ENCODE peak calls at places on chromosomes 13 and 19, in nine cellular contexts. One of them, this sample, is unnamed.

GRCh38 chr13:99007414-99007986 is 29.6 kb upstream of the DOCK9 start:
- DNase-seq in A549: no peak
- DNase-seq in uterus: no peak
- DNase-seq in endothelial cell of umbilical vein: no peak
- DNase-seq in NB4: no peak
- DNase-seq in body of pancreas: no peak
- DNase-seq in spleen: no peak
- DNase-seq in Peyer's patch: no peak
- DNase-seq in esophagus squamous epithelium: no peak
- DNase-seq in this sample: no peak

GRCh38 chr19:51194527-51195315 is 30.2 kb upstream of the CD33 start:
- DNase-seq in A549: no peak
- DNase-seq in uterus: no peak
- DNase-seq in endothelial cell of umbilical vein: no peak
- DNase-seq in NB4: peak
- DNase-seq in body of pancreas: no peak
- DNase-seq in spleen: no peak
- DNase-seq in Peyer's patch: no peak
- DNase-seq in esophagus squamous epithelium: no peak
- DNase-seq in this sample: peak

GRCh38 chr19:12772323-12772722 is 3.0 kb downstream of the HOOK2 start:
- DNase-seq in A549: no peak
- DNase-seq in uterus: no peak
- DNase-seq in endothelial cell of umbilical vein: no peak
- DNase-seq in NB4: no peak
- DNase-seq in body of pancreas: no peak
- DNase-seq in spleen: no peak
- DNase-seq in Peyer's patch: no peak
- DNase-seq in esophagus squamous epithelium: no peak
- DNase-seq in this sample: no peak

GRCh38 chr13:29593605-29594297 is 1.7 kb downstream of the SLC7A1 start:
- DNase-seq in A549: no peak
- DNase-seq in uterus: no peak
- DNase-seq in endothelial cell of umbilical vein: no peak
- DNase-seq in NB4: no peak
- DNase-seq in body of pancreas: no peak
- DNase-seq in spleen: no peak
- DNase-seq in Peyer's patch: no peak
- DNase-seq in esophagus squamous epithelium: no peak
- DNase-seq in this sample: no peak

GRCh38 chr13:99859178-99860177 is 112.1 kb downstream of the ZIC5 start:
- DNase-seq in A549: no peak
- DNase-seq in uterus: no peak
- DNase-seq in endothelial cell of umbilical vein: no peak
- DNase-seq in NB4: no peak
- DNase-seq in body of pancreas: no peak
- DNase-seq in spleen: no peak
- DNase-seq in Peyer's patch: no peak
- DNase-seq in esophagus squamous epithelium: no peak
- DNase-seq in this sample: no peak

GRCh38 chr13:99382428-99383133 is 75.4 kb upstream of the GPR183 start:
- DNase-seq in A549: no peak
- DNase-seq in uterus: no peak
- DNase-seq in endothelial cell of umbilical vein: no peak
- DNase-seq in NB4: no peak
- DNase-seq in body of pancreas: no peak
- DNase-seq in spleen: no peak
- DNase-seq in Peyer's patch: peak
- DNase-seq in esophagus squamous epithelium: no peak
- DNase-seq in this sample: no peak

GRCh38 chr19:43639507-43640423 is at the start of gene CADM4:
- DNase-seq in A549: no peak
- DNase-seq in uterus: peak
- DNase-seq in endothelial cell of umbilical vein: no peak
- DNase-seq in NB4: peak
- DNase-seq in body of pancreas: peak
- DNase-seq in spleen: peak
- DNase-seq in Peyer's patch: no peak
- DNase-seq in esophagus squamous epithelium: no peak
- DNase-seq in this sample: no peak

GRCh38 chr19:23098988-23099387 is 17.8 kb upstream of the ZNF730 start:
- DNase-seq in A549: no peak
- DNase-seq in uterus: no peak
- DNase-seq in endothelial cell of umbilical vein: no peak
- DNase-seq in NB4: no peak
- DNase-seq in body of pancreas: no peak
- DNase-seq in spleen: no peak
- DNase-seq in Peyer's patch: no peak
- DNase-seq in esophagus squamous epithelium: no peak
- DNase-seq in this sample: no peak

GRCh38 chr13:67192751-67193150 is 37.4 kb downstream of the PCDH9 start:
- DNase-seq in A549: no peak
- DNase-seq in uterus: no peak
- DNase-seq in endothelial cell of umbilical vein: no peak
- DNase-seq in NB4: no peak
- DNase-seq in body of pancreas: no peak
- DNase-seq in spleen: no peak
- DNase-seq in Peyer's patch: no peak
- DNase-seq in esophagus squamous epithelium: no peak
- DNase-seq in this sample: no peak

GRCh38 chr19:52748336-52748950 is 13.6 kb upstream of the ZNF611 start:
- DNase-seq in A549: no peak
- DNase-seq in uterus: peak
- DNase-seq in endothelial cell of umbilical vein: peak
- DNase-seq in NB4: peak
- DNase-seq in body of pancreas: peak
- DNase-seq in spleen: no peak
- DNase-seq in Peyer's patch: no peak
- DNase-seq in esophagus squamous epithelium: no peak
- DNase-seq in this sample: no peak

GRCh38 chr19:10206226-10206873 is 11.6 kb upstream of the DNMT1 start:
- DNase-seq in A549: no peak
- DNase-seq in uterus: no peak
- DNase-seq in endothelial cell of umbilical vein: no peak
- DNase-seq in NB4: no peak
- DNase-seq in body of pancreas: no peak
- DNase-seq in spleen: no peak
- DNase-seq in Peyer's patch: no peak
- DNase-seq in esophagus squamous epithelium: no peak
- DNase-seq in this sample: no peak

GRCh38 chr13:61362522-61362921 is 53.1 kb downstream of the PCDH20 start:
- DNase-seq in A549: no peak
- DNase-seq in uterus: no peak
- DNase-seq in endothelial cell of umbilical vein: no peak
- DNase-seq in NB4: no peak
- DNase-seq in body of pancreas: no peak
- DNase-seq in spleen: no peak
- DNase-seq in Peyer's patch: no peak
- DNase-seq in esophagus squamous epithelium: no peak
- DNase-seq in this sample: no peak

GRCh38 chr13:29436291-29436690 is 159.2 kb downstream of the SLC7A1 start:
- DNase-seq in A549: no peak
- DNase-seq in uterus: peak
- DNase-seq in endothelial cell of umbilical vein: peak
- DNase-seq in NB4: no peak
- DNase-seq in body of pancreas: no peak
- DNase-seq in spleen: no peak
- DNase-seq in Peyer's patch: no peak
- DNase-seq in esophagus squamous epithelium: no peak
- DNase-seq in this sample: no peak

GRCh38 chr19:19468424-19469050 is 46.8 kb downstream of the TSSK6 start:
- DNase-seq in A549: no peak
- DNase-seq in uterus: no peak
- DNase-seq in endothelial cell of umbilical vein: no peak
- DNase-seq in NB4: peak
- DNase-seq in body of pancreas: no peak
- DNase-seq in spleen: no peak
- DNase-seq in Peyer's patch: no peak
- DNase-seq in esophagus squamous epithelium: no peak
- DNase-seq in this sample: no peak

GRCh38 chr13:46101488-46102289 is 3.1 kb downstream of the CPB2 start:
- DNase-seq in A549: no peak
- DNase-seq in uterus: no peak
- DNase-seq in endothelial cell of umbilical vein: no peak
- DNase-seq in NB4: peak
- DNase-seq in body of pancreas: no peak
- DNase-seq in spleen: no peak
- DNase-seq in Peyer's patch: no peak
- DNase-seq in esophagus squamous epithelium: no peak
- DNase-seq in this sample: no peak

DNA sequence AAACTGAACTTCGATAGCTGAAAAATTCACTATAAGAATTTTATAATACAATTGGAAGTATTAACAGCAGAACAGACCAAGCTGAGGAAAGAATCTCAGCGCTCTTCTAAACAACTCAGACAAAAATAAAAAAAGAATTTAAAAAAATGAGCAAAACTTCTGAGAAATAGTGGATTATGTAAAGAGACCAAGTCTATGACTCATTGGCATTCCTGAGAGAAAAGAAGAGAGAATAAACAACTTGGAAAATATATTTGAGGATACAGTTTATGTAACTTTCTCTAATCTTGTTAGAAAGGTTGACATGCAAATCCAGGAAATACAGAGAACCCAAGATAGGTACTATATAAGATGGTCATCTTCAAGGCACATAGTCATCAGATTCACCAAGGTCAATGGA is 25.4 kb downstream of the SLC25A15 start:
- DNase-seq in A549: no peak
- DNase-seq in uterus: no peak
- DNase-seq in endothelial cell of umbilical vein: no peak
- DNase-seq in NB4: no peak
- DNase-seq in body of pancreas: no peak
- DNase-seq in spleen: no peak
- DNase-seq in Peyer's patch: no peak
- DNase-seq in esophagus squamous epithelium: no peak
- DNase-seq in this sample: no peak
- TF ChIP-seq CTCF in A549: no peak
- TF ChIP-seq CTCF in uterus: no peak
- TF ChIP-seq CTCF in endothelial cell of umbilical vein: no peak
- TF ChIP-seq CTCF in NB4: no peak
- TF ChIP-seq CTCF in body of pancreas: no peak
- TF ChIP-seq CTCF in spleen: no peak
- TF ChIP-seq CTCF in Peyer's patch: no peak
- TF ChIP-seq CTCF in esophagus squamous epithelium: no peak
- TF ChIP-seq CTCF in this sample: no peak

GRCh38 chr13:52353116-52353718 is 52.8 kb downstream of the THSD1 start:
- DNase-seq in A549: no peak
- DNase-seq in uterus: no peak
- DNase-seq in endothelial cell of umbilical vein: no peak
- DNase-seq in NB4: no peak
- DNase-seq in body of pancreas: no peak
- DNase-seq in spleen: no peak
- DNase-seq in Peyer's patch: no peak
- DNase-seq in esophagus squamous epithelium: no peak
- DNase-seq in this sample: no peak

GRCh38 chr13:52359534-52359933 is 46.4 kb downstream of the THSD1 start:
- DNase-seq in A549: no peak
- DNase-seq in uterus: no peak
- DNase-seq in endothelial cell of umbilical vein: no peak
- DNase-seq in NB4: no peak
- DNase-seq in body of pancreas: no peak
- DNase-seq in spleen: no peak
- DNase-seq in Peyer's patch: no peak
- DNase-seq in esophagus squamous epithelium: no peak
- DNase-seq in this sample: no peak

GRCh38 chr13:52361225-52361624 is 44.7 kb downstream of the THSD1 start:
- DNase-seq in A549: no peak
- DNase-seq in uterus: no peak
- DNase-seq in endothelial cell of umbilical vein: no peak
- DNase-seq in NB4: no peak
- DNase-seq in body of pancreas: no peak
- DNase-seq in spleen: no peak
- DNase-seq in Peyer's patch: no peak
- DNase-seq in esophagus squamous epithelium: no peak
- DNase-seq in this sample: no peak

GRCh38 chr13:52356327-52356726 is 49.6 kb downstream of the THSD1 start:
- DNase-seq in A549: no peak
- DNase-seq in uterus: no peak
- DNase-seq in endothelial cell of umbilical vein: no peak
- DNase-seq in NB4: no peak
- DNase-seq in body of pancreas: no peak
- DNase-seq in spleen: no peak
- DNase-seq in Peyer's patch: no peak
- DNase-seq in esophagus squamous epithelium: no peak
- DNase-seq in this sample: no peak
- TF ChIP-seq POLR2A in A549: no peak
- TF ChIP-seq POLR2A in uterus: no peak
- TF ChIP-seq POLR2A in endothelial cell of umbilical vein: no peak
- TF ChIP-seq POLR2A in NB4: no peak
- TF ChIP-seq POLR2A in body of pancreas: no peak
- TF ChIP-seq POLR2A in spleen: no peak
- TF ChIP-seq POLR2A in Peyer's patch: no peak
- TF ChIP-seq POLR2A in esophagus squamous epithelium: no peak
- TF ChIP-seq POLR2A in this sample: no peak

GRCh38 chr13:19927117-19927734 is 31.3 kb upstream of the ZMYM2 start:
- DNase-seq in A549: peak
- DNase-seq in uterus: no peak
- DNase-seq in endothelial cell of umbilical vein: peak
- DNase-seq in NB4: peak
- DNase-seq in body of pancreas: no peak
- DNase-seq in spleen: no peak
- DNase-seq in Peyer's patch: no peak
- DNase-seq in esophagus squamous epithelium: no peak
- DNase-seq in this sample: no peak
- TF ChIP-seq CTCF in A549: peak
- TF ChIP-seq CTCF in uterus: peak
- TF ChIP-seq CTCF in endothelial cell of umbilical vein: no peak
- TF ChIP-seq CTCF in NB4: peak
- TF ChIP-seq CTCF in body of pancreas: peak
- TF ChIP-seq CTCF in spleen: peak
- TF ChIP-seq CTCF in Peyer's patch: peak
- TF ChIP-seq CTCF in esophagus squamous epithelium: peak
- TF ChIP-seq CTCF in this sample: no peak

GRCh38 chr19:54190503-54190941 is 586 bp upstream of the TSEN34 start:
- DNase-seq in A549: peak
- DNase-seq in uterus: peak
- DNase-seq in endothelial cell of umbilical vein: peak
- DNase-seq in NB4: peak
- DNase-seq in body of pancreas: peak
- DNase-seq in spleen: peak
- DNase-seq in Peyer's patch: peak
- DNase-seq in esophagus squamous epithelium: peak
- DNase-seq in this sample: peak

GRCh38 chr19:54188224-54188871 is 1.0 kb downstream of the MBOAT7 start:
- DNase-seq in A549: no peak
- DNase-seq in uterus: peak
- DNase-seq in endothelial cell of umbilical vein: peak
- DNase-seq in NB4: peak
- DNase-seq in body of pancreas: no peak
- DNase-seq in spleen: peak
- DNase-seq in Peyer's patch: no peak
- DNase-seq in esophagus squamous epithelium: no peak
- DNase-seq in this sample: no peak

GRCh38 chr19:54189668-54190502 is 505 bp upstream of the MBOAT7 start:
- DNase-seq in A549: peak
- DNase-seq in uterus: peak
- DNase-seq in endothelial cell of umbilical vein: peak
- DNase-seq in NB4: peak
- DNase-seq in body of pancreas: peak
- DNase-seq in spleen: peak
- DNase-seq in Peyer's patch: peak
- DNase-seq in esophagus squamous epithelium: peak
- DNase-seq in this sample: peak

GRCh38 chr19:54190942-54191670 is at the start of gene TSEN34:
- DNase-seq in A549: no peak
- DNase-seq in uterus: peak
- DNase-seq in endothelial cell of umbilical vein: no peak
- DNase-seq in NB4: peak
- DNase-seq in body of pancreas: peak
- DNase-seq in spleen: peak
- DNase-seq in Peyer's patch: peak
- DNase-seq in esophagus squamous epithelium: no peak
- DNase-seq in this sample: peak

GRCh38 chr19:54189020-54189667 is at the start of gene MBOAT7:
- DNase-seq in A549: no peak
- DNase-seq in uterus: no peak
- DNase-seq in endothelial cell of umbilical vein: no peak
- DNase-seq in NB4: no peak
- DNase-seq in body of pancreas: no peak
- DNase-seq in spleen: no peak
- DNase-seq in Peyer's patch: no peak
- DNase-seq in esophagus squamous epithelium: no peak
- DNase-seq in this sample: no peak
- TF ChIP-seq POLR2A in A549: peak
- TF ChIP-seq POLR2A in uterus: peak
- TF ChIP-seq POLR2A in endothelial cell of umbilical vein: no peak
- TF ChIP-seq POLR2A in NB4: peak
- TF ChIP-seq POLR2A in body of pancreas: peak
- TF ChIP-seq POLR2A in spleen: no peak
- TF ChIP-seq POLR2A in Peyer's patch: peak
- TF ChIP-seq POLR2A in esophagus squamous epithelium: no peak
- TF ChIP-seq POLR2A in this sample: no peak

This sample was measured in lower leg skin.